ENCODE peak calls at places on chromosomes 3 and 15, in nine cellular contexts. A is suprapubic skin, F is SK-N-SH, B is transverse colon, E is stomach, P is GM23338, X is breast epithelium, N is HCT116, K is sigmoid colon. S is an unnamed sample.

GRCh38 chr3:112395166-112395894 is 62.4 kb downstream of the CD200 start:
- DNase-seq in A (no peak), F (no peak), B (no peak), E (no peak), P (no peak), X (no peak), N (no peak), K (no peak), S (no peak)

GRCh38 chr15:65354835-65355172 is 23.0 kb downstream of the IGDCC3 start:
- DNase-seq in A (no peak), F (no peak), B (no peak), E (no peak), P (no peak), X (no peak), N (no peak), K (no peak), S (no peak)

GRCh38 chr3:94615275-94616065 is 552.6 kb downstream of the NSUN3 start:
- DNase-seq in A (no peak), F (no peak), B (no peak), E (no peak), P (no peak), X (no peak), N (no peak), K (no peak), S (no peak)

GRCh38 chr3:196988241-196989029 is 19.8 kb upstream of the PIGZ start:
- DNase-seq in A (peak), F (peak), B (peak), E (no peak), P (peak), X (no peak), N (peak), K (peak), S (peak)

GRCh38 chr3:42849017-42849416 is 26.7 kb downstream of the CYP8B1 start:
- DNase-seq in A (no peak), F (no peak), B (no peak), E (no peak), P (no peak), X (no peak), N (no peak), K (no peak), S (no peak)

GRCh38 chr3:196499061-196499460 is 4.5 kb downstream of the RNF168 start:
- DNase-seq in A (no peak), F (no peak), B (no peak), E (no peak), P (no peak), X (no peak), N (no peak), K (no peak), S (no peak)

GRCh38 chr15:101242160-101242998 is 9.5 kb downstream of the CHSY1 start:
- DNase-seq in A (no peak), F (no peak), B (peak), E (no peak), P (no peak), X (no peak), N (no peak), K (no peak), S (peak)

GRCh38 chr3:99699841-99700240 is 61.4 kb downstream of the COL8A1 start:
- DNase-seq in A (no peak), F (no peak), B (no peak), E (no peak), P (no peak), X (no peak), N (no peak), K (no peak), S (no peak)

GRCh38 chr15:59918994-59919951 is 84.8 kb upstream of the FOXB1 start:
- DNase-seq in A (no peak), F (no peak), B (no peak), E (no peak), P (no peak), X (no peak), N (no peak), K (no peak), S (no peak)

GRCh38 chr15:86611392-86612040 is 531.8 kb downstream of the AGBL1 start:
- DNase-seq in A (no peak), F (no peak), B (no peak), E (no peak), P (peak), X (no peak), N (no peak), K (no peak), S (no peak)

GRCh38 chr3:71488391-71488809 is 95.1 kb downstream of the FOXP1 start:
- DNase-seq in A (no peak), F (peak), B (no peak), E (no peak), P (no peak), X (no peak), N (no peak), K (no peak), S (no peak)

GRCh38 chr15:90184786-90185704 is 16.1 kb upstream of the SEMA4B start:
- DNase-seq in A (no peak), F (peak), B (peak), E (peak), P (peak), X (peak), N (no peak), K (peak), S (peak)

GRCh38 chr3:34731879-34732278 is 907.4 kb upstream of the ARPP21 start:
- DNase-seq in A (no peak), F (no peak), B (no peak), E (no peak), P (no peak), X (no peak), N (no peak), K (no peak), S (no peak)

GRCh38 chr3:16024548-16024947 is 149.9 kb upstream of the GALNT15 start:
- DNase-seq in A (no peak), F (no peak), B (no peak), E (no peak), P (no peak), X (no peak), N (no peak), K (no peak), S (no peak)

GRCh38 chr3:136818191-136818850 is 605 bp upstream of the SLC35G2 start:
- DNase-seq in A (no peak), F (peak), B (peak), E (peak), P (peak), X (no peak), N (peak), K (peak), S (no peak)

GRCh38 chr3:14434541-14435151 is 32.2 kb downstream of the SLC6A6 start:
- DNase-seq in A (no peak), F (no peak), B (peak), E (peak), P (no peak), X (peak), N (no peak), K (no peak), S (no peak)

GRCh38 chr3:42600958-42601675 is 631 bp downstream of the NKTR start:
- DNase-seq in A (peak), F (no peak), B (peak), E (peak), P (peak), X (peak), N (no peak), K (peak), S (peak)

GRCh38 chr15:101320501-101321052 is 25.5 kb upstream of the SNRPA1 start:
- DNase-seq in A (no peak), F (no peak), B (peak), E (peak), P (peak), X (no peak), N (no peak), K (peak), S (peak)

GRCh38 chr3:190382082-190382481 is 5.9 kb upstream of the CLDN16 start:
- DNase-seq in A (no peak), F (no peak), B (no peak), E (no peak), P (no peak), X (no peak), N (no peak), K (no peak), S (no peak)

GRCh38 chr15:42581272-42581730 is 5.9 kb downstream of the STARD9 start:
- DNase-seq in A (peak), F (peak), B (peak), E (peak), P (peak), X (peak), N (no peak), K (peak), S (peak)

GRCh38 chr15:63178034-63178433 is 11.4 kb upstream of the RAB8B start:
- DNase-seq in A (no peak), F (peak), B (no peak), E (no peak), P (no peak), X (no peak), N (no peak), K (no peak), S (no peak)

GRCh38 chr3:52915245-52915772 is 18.0 kb upstream of the STIMATE start:
- DNase-seq in A (no peak), F (no peak), B (no peak), E (no peak), P (no peak), X (no peak), N (no peak), K (no peak), S (no peak)

GRCh38 chr3:53045107-53045783 is 628 bp downstream of the SFMBT1 start:
- DNase-seq in A (no peak), F (peak), B (peak), E (peak), P (peak), X (no peak), N (no peak), K (peak), S (peak)

GRCh38 chr3:195914648-195915473 is 6.5 kb upstream of the TNK2 start:
- DNase-seq in A (peak), F (peak), B (peak), E (peak), P (peak), X (peak), N (peak), K (peak), S (peak)

GRCh38 chr3:150414989-150415388 is 6.9 kb downstream of the TSC22D2 start:
- DNase-seq in A (no peak), F (no peak), B (no peak), E (no peak), P (no peak), X (no peak), N (no peak), K (no peak), S (no peak)

GRCh38 chr3:135326851-135327250 is 531.8 kb downstream of the EPHB1 start:
- DNase-seq in A (no peak), F (no peak), B (no peak), E (no peak), P (no peak), X (no peak), N (no peak), K (no peak), S (no peak)

GRCh38 chr15:79874242-79874641 is 22.6 kb downstream of the MTHFS start:
- DNase-seq in A (no peak), F (no peak), B (no peak), E (no peak), P (no peak), X (no peak), N (peak), K (no peak), S (no peak)

GRCh38 chr3:89606151-89606550 is 498.7 kb downstream of the EPHA3 start:
- DNase-seq in A (no peak), F (no peak), B (no peak), E (no peak), P (no peak), X (no peak), N (no peak), K (no peak), S (no peak)

GRCh38 chr3:41682996-41683395 is 278.9 kb downstream of the ULK4 start:
- DNase-seq in A (no peak), F (no peak), B (no peak), E (no peak), P (no peak), X (no peak), N (no peak), K (no peak), S (no peak)

GRCh38 chr3:10437995-10438901 is 67.1 kb downstream of the ATP2B2 start:
- DNase-seq in A (no peak), F (no peak), B (no peak), E (no peak), P (no peak), X (no peak), N (no peak), K (no peak), S (no peak)

GRCh38 chr3:152909180-152909883 is 74.4 kb downstream of the P2RY1 start:
- DNase-seq in A (no peak), F (no peak), B (no peak), E (no peak), P (no peak), X (no peak), N (no peak), K (no peak), S (no peak)

GRCh38 chr15:58146734-58147133 is 8.6 kb downstream of the AQP9 start:
- DNase-seq in A (no peak), F (no peak), B (no peak), E (no peak), P (no peak), X (no peak), N (no peak), K (no peak), S (peak)

GRCh38 chr15:62343397-62343796 is 178.3 kb upstream of the C2CD4B start:
- DNase-seq in A (no peak), F (no peak), B (no peak), E (no peak), P (no peak), X (no peak), N (no peak), K (no peak), S (no peak)

GRCh38 chr3:57816471-57817105 is 60.5 kb downstream of the SLMAP start:
- DNase-seq in A (no peak), F (no peak), B (no peak), E (no peak), P (no peak), X (no peak), N (no peak), K (no peak), S (peak)

GRCh38 chr15:77840962-77841361 is 208.2 kb upstream of the LINGO1 start:
- DNase-seq in A (no peak), F (no peak), B (no peak), E (no peak), P (no peak), X (no peak), N (no peak), K (no peak), S (no peak)

GRCh38 chr3:9946112-9947024 is 5.8 kb downstream of the PRRT3 start:
- DNase-seq in A (peak), F (peak), B (peak), E (peak), P (peak), X (peak), N (peak), K (peak), S (no peak)

DNA sequence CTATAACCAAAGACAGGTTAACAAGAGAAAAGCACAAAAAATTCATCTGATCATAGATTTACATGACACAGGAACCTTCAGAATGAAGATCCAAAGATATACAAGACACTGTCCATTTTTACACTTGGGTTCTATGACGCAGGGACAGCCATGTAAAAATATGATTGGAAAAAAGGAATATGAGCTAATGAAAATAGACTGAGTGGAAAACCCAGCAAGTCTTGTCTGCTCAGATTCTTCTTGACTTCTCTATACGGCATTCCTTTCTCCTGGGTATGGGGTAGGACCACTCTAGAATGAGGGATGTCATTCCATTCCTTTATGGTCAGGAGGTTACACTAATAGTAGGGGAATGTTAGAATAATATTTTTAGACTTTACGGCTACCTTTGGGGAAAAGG is 46.9 kb downstream of the WDR49 start:
- DNase-seq in A (no peak), F (no peak), B (no peak), E (no peak), P (no peak), X (no peak), N (no peak), K (no peak), S (no peak)
- TF ChIP-seq POLR2AphosphoS5 in A (no peak), F (no peak), B (no peak), E (no peak), P (no peak), X (no peak), N (no peak), K (no peak), S (no peak)

GRCh38 chr3:178318957-178319528 is 217.2 kb upstream of the KCNMB2 start:
- DNase-seq in A (no peak), F (no peak), B (no peak), E (no peak), P (no peak), X (no peak), N (no peak), K (no peak), S (no peak)
- H3K27ac ChIP-seq in A (no peak), F (no peak), B (no peak), E (no peak), P (no peak), X (no peak), N (no peak), K (no peak), S (no peak)

GRCh38 chr15:73051811-73052678 is at the start of gene NEO1:
- DNase-seq in A (peak), F (peak), B (peak), E (peak), P (peak), X (peak), N (peak), K (peak), S (peak)
- TF ChIP-seq POLR2AphosphoS5 in A (no peak), F (no peak), B (no peak), E (peak), P (peak), X (peak), N (peak), K (peak), S (no peak)

GRCh38 chr15:74421302-74422245 is 12.2 kb downstream of the SEMA7A start:
- DNase-seq in A (no peak), F (no peak), B (no peak), E (no peak), P (no peak), X (no peak), N (no peak), K (no peak), S (no peak)

GRCh38 chr15:74419432-74419831 is 14.3 kb downstream of the SEMA7A start:
- DNase-seq in A (no peak), F (no peak), B (no peak), E (no peak), P (no peak), X (no peak), N (no peak), K (no peak), S (no peak)

GRCh38 chr15:74422370-74422722 is 11.4 kb downstream of the SEMA7A start:
- DNase-seq in A (no peak), F (no peak), B (no peak), E (no peak), P (no peak), X (no peak), N (no peak), K (no peak), S (no peak)

GRCh38 chr15:74418575-74419338 is 15.0 kb downstream of the SEMA7A start:
- DNase-seq in A (no peak), F (no peak), B (no peak), E (no peak), P (no peak), X (no peak), N (no peak), K (no peak), S (no peak)

DNA sequence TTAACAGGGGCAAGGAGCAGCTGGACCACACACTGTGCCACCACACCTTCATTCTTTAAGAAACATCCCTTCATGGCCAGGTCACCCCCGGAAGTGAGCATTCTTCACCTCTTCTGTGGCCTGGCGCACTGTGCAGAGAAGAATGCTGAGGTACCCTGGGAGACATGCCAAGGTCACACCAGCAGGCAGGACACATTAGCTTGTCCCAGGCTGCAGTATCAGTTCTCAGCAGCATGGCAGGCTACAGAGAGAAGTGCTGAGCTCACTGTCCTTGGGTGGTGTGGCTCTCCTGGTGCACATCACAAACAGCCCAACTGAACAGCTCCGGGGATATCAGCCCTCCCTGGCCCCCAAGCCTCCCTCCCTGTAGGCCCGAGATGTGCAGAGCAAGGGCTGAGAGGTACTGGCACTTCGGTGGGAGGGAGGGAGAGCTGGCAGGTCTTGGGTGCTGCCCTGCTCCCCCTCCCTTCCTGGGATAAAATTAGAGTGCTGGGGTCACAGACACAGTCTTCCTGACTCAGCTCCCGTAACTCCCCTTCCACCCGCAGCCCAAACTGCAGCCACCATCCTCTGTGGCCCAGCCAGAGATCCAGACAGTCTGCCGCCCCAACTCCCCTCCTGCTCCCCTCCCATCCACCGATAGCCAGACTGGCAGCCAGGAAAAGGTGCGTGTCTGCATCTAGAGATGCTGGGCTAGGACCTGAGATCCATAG is 13.4 kb downstream of the SEMA7A start:
- DNase-seq in A (no peak), F (no peak), B (no peak), E (no peak), P (no peak), X (no peak), N (no peak), K (no peak), S (no peak)
- H3K27ac ChIP-seq in A (no peak), F (no peak), B (no peak), E (no peak), P (peak), X (no peak), N (peak), K (peak), S (no peak)

GRCh38 chr3:172204716-172205115 is 165.3 kb downstream of the FNDC3B start:
- DNase-seq in A (no peak), F (no peak), B (no peak), E (no peak), P (no peak), X (no peak), N (no peak), K (no peak), S (no peak)

GRCh38 chr3:172201990-172202318 is 162.6 kb downstream of the FNDC3B start:
- DNase-seq in A (no peak), F (no peak), B (no peak), E (no peak), P (no peak), X (no peak), N (no peak), K (no peak), S (peak)

GRCh38 chr3:172202797-172203196 is 163.4 kb downstream of the FNDC3B start:
- DNase-seq in A (no peak), F (no peak), B (no peak), E (no peak), P (no peak), X (no peak), N (no peak), K (no peak), S (no peak)

GRCh38 chr3:172201136-172201989 is 162.0 kb downstream of the FNDC3B start:
- DNase-seq in A (peak), F (peak), B (peak), E (peak), P (no peak), X (peak), N (no peak), K (peak), S (no peak)

GRCh38 chr3:172203522-172204258 is 164.3 kb downstream of the FNDC3B start:
- DNase-seq in A (no peak), F (no peak), B (no peak), E (peak), P (no peak), X (no peak), N (no peak), K (no peak), S (no peak)
- TF ChIP-seq POLR2AphosphoS5 in A (no peak), F (no peak), B (peak), E (no peak), P (no peak), X (no peak), N (no peak), K (no peak), S (no peak)

DNA sequence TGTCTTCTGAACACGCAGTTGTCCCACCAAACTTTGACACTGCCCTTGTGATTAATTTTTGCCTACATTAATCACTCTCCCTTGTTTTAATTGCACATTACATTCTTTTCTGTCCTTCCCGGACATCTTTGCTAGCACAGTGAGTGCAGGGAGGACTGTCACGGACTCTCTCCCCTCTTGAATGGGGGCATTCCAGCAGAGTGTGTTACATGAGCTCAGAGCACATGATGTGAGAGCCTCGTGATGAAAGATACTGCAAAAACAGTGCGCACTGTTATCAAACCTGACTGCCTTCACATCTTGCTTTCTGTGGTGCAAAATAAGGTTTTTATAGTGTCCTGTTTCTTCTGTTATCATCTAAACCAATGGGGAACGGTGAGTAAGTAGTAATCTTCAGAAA is 167.6 kb downstream of the PGPEP1L start:
- DNase-seq in A (no peak), F (no peak), B (no peak), E (no peak), P (no peak), X (no peak), N (no peak), K (no peak), S (no peak)
- H3K27ac ChIP-seq in A (no peak), F (no peak), B (no peak), E (no peak), P (no peak), X (no peak), N (no peak), K (no peak), S (no peak)